ENCODE peak calls at places on chromosomes 12 and 14, in five cellular contexts. F is heart left ventricle, B is fibroblast of lung, N is HCEC 1CT, M is esophagus squamous epithelium. G is an unnamed sample.

GRCh38 chr14:51582437-51582836 is 69.3 kb upstream of the FRMD6 start:
- DNase-seq in B (no peak), N (no peak), M (no peak), F (no peak), G (no peak)

GRCh38 chr14:34113051-34113511 is 162.2 kb upstream of the EGLN3 start:
- DNase-seq in N (no peak), B (no peak), M (no peak), F (no peak), G (no peak)

GRCh38 chr12:1115471-1116242 is 124.6 kb downstream of the ERC1 start:
- DNase-seq in M (no peak), N (peak), F (no peak), B (peak), G (peak)

GRCh38 chr12:121620328-121620891 is 5.9 kb upstream of the ORAI1 start:
- DNase-seq in N (no peak), M (no peak), F (no peak), B (no peak), G (no peak)

GRCh38 chr12:6167327-6168280 is 32.6 kb upstream of the CD9 start:
- DNase-seq in B (peak), F (peak), M (no peak), N (peak), G (peak)

GRCh38 chr12:59158066-59158465 is 237.8 kb upstream of the LRIG3 start:
- DNase-seq in M (no peak), B (no peak), N (no peak), F (no peak), G (no peak)

GRCh38 chr14:103847954-103848719 is 762 bp upstream of the PPP1R13B start:
- DNase-seq in F (peak), B (no peak), N (no peak), M (no peak), G (no peak)

GRCh38 chr12:124835652-124836410 is 27.8 kb downstream of the SCARB1 start:
- DNase-seq in N (no peak), M (no peak), B (no peak), F (no peak), G (no peak)

GRCh38 chr14:34426313-34427295 is 35.4 kb downstream of the SPTSSA start:
- DNase-seq in B (no peak), M (no peak), N (no peak), F (no peak), G (no peak)

GRCh38 chr14:74038015-74038859 is 19.1 kb downstream of the BBOF1 start:
- DNase-seq in N (peak), B (peak), M (no peak), F (no peak), G (peak)

GRCh38 chr12:117143008-117143532 is 43.9 kb upstream of the TESC start:
- DNase-seq in M (no peak), B (peak), N (no peak), F (no peak), G (no peak)